ENCODE peak calls at places on chromosome 7, in six cellular contexts. T is GM23338; V is adrenal gland; L is mesothelial cell of epicardium; M is hepatocyte; K is CD4-positive, alpha-beta T cell. Y is an unnamed sample.

GRCh38 chr7:157494506-157495176 is 157.8 kb downstream of the DNAJB6 start:
- DNase-seq in K (no peak), V (no peak), M (no peak), L (peak), T (no peak), Y (no peak)

GRCh38 chr7:102093599-102094001 is 193.1 kb upstream of the SH2B2 start:
- DNase-seq in M (no peak), V (no peak), T (no peak), L (no peak), K (no peak), Y (peak)

GRCh38 chr7:34991938-34992840 is 45.1 kb downstream of the DPY19L1 start:
- DNase-seq in L (no peak), V (no peak), M (no peak), T (no peak), K (peak), Y (no peak)

GRCh38 chr7:29563590-29564454 is at the start of gene PRR15:
- DNase-seq in M (peak), K (no peak), T (peak), L (peak), V (peak), Y (peak)

GRCh38 chr7:138247568-138248328 is 171.5 kb downstream of the AKR1D1 start:
- DNase-seq in L (no peak), M (no peak), T (peak), V (peak), K (no peak), Y (no peak)

GRCh38 chr7:17941171-17941490 is 837 bp upstream of the SNX13 start:
- DNase-seq in V (no peak), M (peak), K (no peak), T (peak), L (no peak), Y (no peak)

GRCh38 chr7:90816511-90817142 is 220.5 kb downstream of the CDK14 start:
- DNase-seq in M (peak), L (no peak), V (no peak), K (no peak), T (no peak), Y (no peak)

GRCh38 chr7:53811555-53812079 is 730.6 kb upstream of the VSTM2A start:
- DNase-seq in M (no peak), L (no peak), V (peak), T (no peak), K (no peak), Y (no peak)

GRCh38 chr7:102169651-102170416 is 116.8 kb upstream of the SH2B2 start:
- DNase-seq in M (no peak), K (no peak), V (no peak), L (no peak), T (no peak), Y (no peak)

GRCh38 chr7:112192236-112193154 is 13.7 kb downstream of the DOCK4 start:
- DNase-seq in L (no peak), K (no peak), M (no peak), T (no peak), V (no peak), Y (no peak)

GRCh38 chr7:156461881-156462665 is 178.5 kb upstream of the RNF32 start:
- DNase-seq in K (no peak), M (no peak), L (no peak), T (no peak), V (no peak), Y (no peak)

GRCh38 chr7:40815512-40815911 is 680.7 kb downstream of the SUGCT start:
- DNase-seq in L (no peak), T (no peak), K (no peak), M (no peak), V (no peak), Y (no peak)

GRCh38 chr7:49775065-49775948 is 1.9 kb downstream of the VWC2 start:
- DNase-seq in V (no peak), K (no peak), T (peak), L (peak), M (peak), Y (no peak)

GRCh38 chr7:28507538-28508282 is 95.4 kb downstream of the CREB5 start:
- DNase-seq in T (no peak), K (no peak), L (no peak), V (no peak), M (no peak), Y (no peak)

GRCh38 chr7:112869111-112869774 is 79.0 kb upstream of the TMEM168 start:
- DNase-seq in V (no peak), T (peak), L (no peak), M (peak), K (peak), Y (no peak)

GRCh38 chr7:102841290-102841689 is 71.5 kb upstream of the LRRC17 start:
- DNase-seq in L (peak), K (no peak), M (no peak), V (no peak), T (no peak), Y (no peak)

GRCh38 chr7:11513460-11513859 is 318.5 kb downstream of the THSD7A start:
- DNase-seq in M (no peak), L (no peak), T (no peak), V (no peak), K (no peak), Y (no peak)

GRCh38 chr7:69336976-69337375 is 261.3 kb upstream of the AUTS2 start:
- DNase-seq in K (no peak), V (no peak), M (no peak), T (no peak), L (no peak), Y (no peak)

GRCh38 chr7:116330961-116331360 is 120.6 kb downstream of the TES start:
- DNase-seq in L (no peak), V (no peak), K (no peak), T (no peak), M (no peak), Y (no peak)

GRCh38 chr7:30700941-30701340 is 18.7 kb upstream of the CRHR2 start:
- DNase-seq in K (no peak), T (peak), M (no peak), V (no peak), L (no peak), Y (no peak)

GRCh38 chr7:42046483-42046882 is 190.5 kb downstream of the GLI3 start:
- DNase-seq in L (no peak), T (no peak), M (no peak), K (no peak), V (no peak), Y (no peak)

GRCh38 chr7:83446126-83446675 is 202.7 kb downstream of the SEMA3E start:
- DNase-seq in L (no peak), T (no peak), V (no peak), K (no peak), M (no peak), Y (no peak)

GRCh38 chr7:30729642-30730041 is 22.3 kb upstream of the INMT start:
- DNase-seq in M (no peak), T (no peak), K (no peak), L (no peak), V (no peak), Y (no peak)

GRCh38 chr7:77247206-77247850 is 47.7 kb upstream of the FGL2 start:
- DNase-seq in K (peak), M (peak), V (peak), T (peak), L (peak), Y (peak)

GRCh38 chr7:154840086-154840485 is 162.8 kb downstream of the PAXIP1 start:
- DNase-seq in V (no peak), K (no peak), T (no peak), L (no peak), M (no peak), Y (no peak)

GRCh38 chr7:35185908-35186731 is 67.8 kb downstream of the TBX20 start:
- DNase-seq in V (no peak), T (peak), L (peak), K (no peak), M (peak), Y (peak)

GRCh38 chr7:156160811-156161210 is 348.5 kb upstream of the SHH start:
- DNase-seq in M (peak), K (no peak), L (peak), V (no peak), T (peak), Y (no peak)

GRCh38 chr7:98276241-98276761 is 5.2 kb upstream of the BRI3 start:
- DNase-seq in K (no peak), V (peak), L (no peak), T (no peak), M (peak), Y (no peak)

GRCh38 chr7:16923019-16923418 is 41.2 kb upstream of the AGR3 start:
- DNase-seq in K (no peak), T (no peak), M (no peak), L (no peak), V (no peak), Y (no peak)

GRCh38 chr7:16929146-16929762 is 47.5 kb upstream of the AGR3 start:
- DNase-seq in L (no peak), V (no peak), M (no peak), K (no peak), T (no peak), Y (no peak)

GRCh38 chr7:16925609-16926008 is 43.8 kb upstream of the AGR3 start:
- DNase-seq in M (no peak), T (no peak), L (no peak), K (no peak), V (no peak), Y (no peak)

GRCh38 chr7:16926861-16927260 is 45.1 kb upstream of the AGR3 start:
- DNase-seq in M (no peak), K (no peak), V (no peak), L (no peak), T (no peak), Y (no peak)

DNA sequence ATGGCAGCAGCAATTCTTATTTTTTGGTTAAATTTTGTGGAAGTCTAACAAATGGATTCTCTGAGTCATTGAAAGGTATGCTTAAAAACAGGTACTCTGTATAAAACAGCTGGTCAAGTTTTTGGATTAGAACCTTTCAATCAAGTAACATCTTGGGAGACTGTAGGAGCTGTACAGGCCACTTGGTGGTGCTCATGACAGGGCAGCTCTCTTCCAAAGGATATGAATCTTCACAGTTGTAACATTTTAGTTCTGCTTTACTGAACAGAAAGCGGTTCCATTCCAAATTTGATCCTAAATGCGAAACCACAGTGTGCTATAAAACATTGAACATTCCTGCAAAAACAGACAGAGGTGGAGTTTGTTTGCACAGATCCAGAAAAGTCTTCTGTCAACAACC is 44.5 kb upstream of the AGR3 start:
- DNase-seq in T (peak), M (peak), K (no peak), V (peak), L (no peak), Y (no peak)
- TF ChIP-seq CTCF in T (peak), M (peak), K (no peak), V (peak), L (no peak), Y (peak)

DNA sequence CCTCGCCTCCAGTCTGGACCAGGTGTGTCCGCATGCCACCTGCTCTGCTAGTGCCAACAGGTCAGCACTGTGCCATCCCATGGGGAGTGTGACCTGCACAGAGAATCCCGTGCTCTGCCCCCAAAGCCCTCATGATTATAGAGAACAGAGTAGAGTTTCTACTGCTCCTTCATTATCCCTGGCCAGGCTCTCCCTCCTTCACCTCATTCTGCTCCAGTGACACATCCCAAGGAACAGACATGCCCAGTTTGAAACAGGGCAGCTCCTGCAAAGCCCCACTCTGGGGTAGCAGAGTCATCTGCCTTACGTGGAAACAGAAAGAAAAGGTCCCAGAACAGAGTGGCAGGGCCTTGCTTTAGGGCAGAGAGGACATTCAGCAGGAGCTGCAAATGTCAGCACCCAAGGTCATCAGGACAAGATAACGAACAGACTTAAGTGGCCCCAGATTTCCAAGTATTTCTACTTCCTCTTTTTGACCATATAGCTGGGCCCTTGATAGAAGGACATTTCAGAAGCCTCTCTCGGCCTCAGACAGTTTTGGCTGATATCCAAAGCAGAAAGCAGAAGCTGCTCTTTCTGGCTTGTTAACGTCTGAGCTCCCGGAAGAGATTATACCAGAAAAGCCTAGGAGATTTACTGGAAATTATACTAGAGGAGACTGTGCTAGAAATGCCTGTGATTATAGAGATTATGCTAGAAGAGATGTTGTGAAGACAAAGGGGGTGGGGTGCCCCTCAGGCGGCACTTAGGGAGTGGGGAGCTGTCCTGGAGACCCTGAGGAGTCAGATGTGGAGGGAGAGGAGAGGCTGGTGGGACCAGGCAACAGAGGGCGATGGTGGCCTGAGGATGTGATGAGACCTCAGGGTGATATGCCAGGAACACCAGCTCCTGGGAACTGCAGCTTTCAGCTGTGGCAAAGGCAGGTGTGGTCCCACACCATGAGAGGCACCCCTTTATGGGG is 12.6 kb downstream of the TMEM176B start:
- DNase-seq in V (peak), K (no peak), T (peak), M (peak), L (no peak), Y (no peak)
- TF ChIP-seq CTCF in V (no peak), K (no peak), T (no peak), M (no peak), L (no peak), Y (no peak)

GRCh38 chr7:144438759-144439158 is 35.3 kb upstream of the NOBOX start:
- DNase-seq in K (no peak), T (no peak), M (no peak), L (no peak), V (no peak), Y (no peak)

GRCh38 chr7:144439717-144440116 is 36.2 kb upstream of the NOBOX start:
- DNase-seq in K (no peak), L (no peak), T (no peak), M (peak), V (no peak), Y (no peak)

GRCh38 chr7:144436500-144436899 is 33.0 kb upstream of the NOBOX start:
- DNase-seq in L (no peak), T (no peak), K (no peak), M (no peak), V (no peak), Y (no peak)

DNA sequence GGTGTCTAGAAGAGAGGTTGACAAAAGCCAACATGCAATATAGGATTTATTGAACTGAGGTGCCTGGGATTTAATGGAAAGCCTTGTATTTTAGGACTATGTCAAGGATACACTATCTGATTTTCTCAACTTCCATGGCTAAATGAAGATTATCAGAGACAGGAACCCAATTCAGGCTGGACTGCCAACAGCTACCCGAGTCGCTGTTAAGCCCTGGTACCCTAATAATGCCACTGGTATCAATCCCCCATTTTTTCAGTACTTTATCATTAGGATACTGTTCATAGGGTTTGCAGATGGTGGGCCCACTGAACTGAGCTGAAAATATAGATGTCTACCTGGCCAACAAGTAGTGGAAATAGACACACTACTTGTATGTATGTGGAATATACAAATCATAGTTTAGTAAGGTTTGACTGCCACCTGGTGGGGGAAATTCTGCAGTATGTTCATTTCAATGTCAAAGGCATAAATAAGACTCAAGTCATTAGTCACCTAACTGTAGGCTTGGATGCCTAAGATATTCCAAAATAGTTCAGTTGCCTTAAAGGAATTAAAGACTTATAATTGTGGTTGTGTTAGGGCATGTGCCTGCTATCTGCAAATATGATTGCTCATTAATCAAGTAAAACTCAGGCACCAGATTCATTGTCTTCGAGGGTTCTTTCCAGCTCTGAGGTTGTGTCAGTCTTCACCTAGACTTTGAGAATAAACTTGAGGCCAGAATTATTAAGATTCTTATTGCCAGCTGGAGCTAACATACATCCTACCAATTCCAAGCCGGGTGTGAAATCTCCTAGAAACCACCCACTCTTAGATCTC is 34.1 kb upstream of the NOBOX start:
- DNase-seq in K (peak), V (peak), L (peak), M (peak), T (peak), Y (no peak)
- TF ChIP-seq CTCF in K (peak), V (peak), L (peak), M (peak), T (peak), Y (peak)

GRCh38 chr7:665751-666453 is 60.6 kb upstream of the DNAAF5 start:
- DNase-seq in V (no peak), L (no peak), M (no peak), T (peak), K (no peak), Y (no peak)
- TF ChIP-seq CTCF in V (no peak), L (no peak), M (no peak), T (peak), K (no peak), Y (no peak)

GRCh38 chr7:100426516-100426915 is 2.0 kb downstream of the ZCWPW1 start:
- DNase-seq in L (no peak), M (no peak), T (no peak), K (no peak), V (no peak), Y (no peak)

GRCh38 chr7:100429637-100430449 is at the start of gene MEPCE:
- DNase-seq in L (peak), T (peak), V (peak), M (peak), K (peak), Y (peak)

GRCh38 chr7:100428967-100429636 is 529 bp upstream of the MEPCE start:
- DNase-seq in L (peak), K (peak), T (peak), V (peak), M (peak), Y (peak)

GRCh38 chr7:100428199-100428966 is at the start of gene ZCWPW1:
- DNase-seq in M (peak), V (peak), K (peak), L (peak), T (peak), Y (peak)

GRCh38 chr7:100427762-100428198 is 723 bp downstream of the ZCWPW1 start:
- DNase-seq in L (no peak), T (no peak), K (no peak), M (no peak), V (peak), Y (no peak)
- TF ChIP-seq CTCF in L (no peak), T (no peak), K (no peak), M (no peak), V (no peak), Y (no peak)

GRCh38 chr7:6556196-6556595 is 4.9 kb upstream of the GRID2IP start:
- DNase-seq in M (peak), V (no peak), T (peak), K (no peak), L (no peak), Y (no peak)

GRCh38 chr7:6553460-6554044 is 2.3 kb upstream of the GRID2IP start:
- DNase-seq in M (no peak), L (no peak), T (peak), V (no peak), K (no peak), Y (no peak)

GRCh38 chr7:6559896-6560295 is 8.6 kb upstream of the GRID2IP start:
- DNase-seq in V (no peak), M (no peak), L (no peak), K (no peak), T (peak), Y (no peak)

GRCh38 chr7:6554848-6555247 is 3.6 kb upstream of the GRID2IP start:
- DNase-seq in K (no peak), M (no peak), T (no peak), L (no peak), V (no peak), Y (no peak)

DNA sequence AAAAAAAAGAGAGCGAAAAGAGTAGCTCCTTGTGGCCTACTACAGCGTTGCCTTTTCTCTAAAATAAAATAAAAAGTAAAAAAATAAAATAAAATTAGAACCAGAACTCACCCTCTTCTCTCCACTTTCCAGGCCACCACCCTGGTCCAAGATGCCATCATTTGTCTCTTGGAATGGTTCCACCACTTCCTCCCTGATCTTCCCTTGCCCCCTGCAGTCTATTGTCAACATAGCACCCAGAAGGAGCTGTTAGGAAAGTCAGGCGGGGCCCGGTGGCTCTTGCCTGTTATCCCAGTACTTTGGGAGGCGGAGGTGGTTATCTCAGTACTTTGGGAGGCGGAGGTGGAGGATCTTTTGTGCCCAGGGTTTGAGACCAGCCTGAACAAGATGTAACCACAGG is 7.6 kb upstream of the GRID2IP start:
- DNase-seq in L (no peak), T (peak), K (no peak), M (peak), V (no peak), Y (no peak)
- TF ChIP-seq CTCF in L (peak), T (peak), K (peak), M (peak), V (no peak), Y (peak)

GRCh38 chr7:105594034-105594433 is 12.7 kb upstream of the EFCAB10 start:
- DNase-seq in V (no peak), K (no peak), L (no peak), M (no peak), T (peak), Y (no peak)
- TF ChIP-seq CTCF in V (no peak), K (no peak), L (no peak), M (no peak), T (peak), Y (no peak)

GRCh38 chr7:33463131-33463530 is 333.8 kb downstream of the BBS9 start:
- DNase-seq in L (no peak), K (no peak), M (no peak), V (no peak), T (no peak), Y (no peak)

GRCh38 chr7:33457041-33457440 is 327.7 kb downstream of the BBS9 start:
- DNase-seq in T (no peak), K (no peak), V (no peak), M (no peak), L (no peak), Y (no peak)

GRCh38 chr7:33459340-33459751 is 330.0 kb downstream of the BBS9 start:
- DNase-seq in T (peak), L (no peak), M (peak), K (no peak), V (no peak), Y (no peak)
- TF ChIP-seq CTCF in T (peak), L (peak), M (peak), K (no peak), V (peak), Y (peak)

Y was measured in type B pancreatic cell.